ENCODE peak calls at places on chromosome 12, in eight cellular contexts. One of them, this sample, is unnamed.

GRCh38 chr12:1104088-1104800 is 113.2 kb downstream of the ERC1 start:
- DNase-seq in stimulated activated CD4-positive, alpha-beta T cell treated with anti-CD3 and anti-CD28 coated beads, Interleukin-15, amount 100 ng/mL, for 24 hours: no peak
- DNase-seq in GM10248: no peak
- DNase-seq in pulmonary artery endothelial cell: no peak
- DNase-seq in MV-4-11: no peak
- DNase-seq in cardiac muscle cell: no peak
- DNase-seq in ELR: no peak
- DNase-seq in colonic mucosa: no peak
- DNase-seq in this sample: no peak

GRCh38 chr12:105978276-105978675 is 160.5 kb downstream of the NUAK1 start:
- DNase-seq in colonic mucosa: no peak
- DNase-seq in pulmonary artery endothelial cell: no peak
- DNase-seq in cardiac muscle cell: no peak
- DNase-seq in ELR: no peak
- DNase-seq in GM10248: no peak
- DNase-seq in stimulated activated CD4-positive, alpha-beta T cell treated with anti-CD3 and anti-CD28 coated beads, Interleukin-15, amount 100 ng/mL, for 24 hours: no peak
- DNase-seq in MV-4-11: no peak
- DNase-seq in this sample: no peak

GRCh38 chr12:108374596-108375320 is 35.6 kb upstream of the CMKLR1 start:
- DNase-seq in pulmonary artery endothelial cell: no peak
- DNase-seq in MV-4-11: no peak
- DNase-seq in stimulated activated CD4-positive, alpha-beta T cell treated with anti-CD3 and anti-CD28 coated beads, Interleukin-15, amount 100 ng/mL, for 24 hours: no peak
- DNase-seq in GM10248: no peak
- DNase-seq in ELR: no peak
- DNase-seq in cardiac muscle cell: peak
- DNase-seq in colonic mucosa: no peak
- DNase-seq in this sample: no peak

GRCh38 chr12:68940731-68941130 is 7.8 kb upstream of the CPM start:
- DNase-seq in MV-4-11: no peak
- DNase-seq in stimulated activated CD4-positive, alpha-beta T cell treated with anti-CD3 and anti-CD28 coated beads, Interleukin-15, amount 100 ng/mL, for 24 hours: no peak
- DNase-seq in cardiac muscle cell: no peak
- DNase-seq in colonic mucosa: no peak
- DNase-seq in GM10248: no peak
- DNase-seq in pulmonary artery endothelial cell: no peak
- DNase-seq in ELR: no peak
- DNase-seq in this sample: no peak

GRCh38 chr12:113155060-113155459 is 5.5 kb downstream of the CFAP73 start:
- DNase-seq in pulmonary artery endothelial cell: no peak
- DNase-seq in colonic mucosa: no peak
- DNase-seq in GM10248: no peak
- DNase-seq in cardiac muscle cell: no peak
- DNase-seq in stimulated activated CD4-positive, alpha-beta T cell treated with anti-CD3 and anti-CD28 coated beads, Interleukin-15, amount 100 ng/mL, for 24 hours: no peak
- DNase-seq in MV-4-11: no peak
- DNase-seq in ELR: no peak
- DNase-seq in this sample: no peak

GRCh38 chr12:31496257-31496656 is 94.7 kb downstream of the DENND5B start:
- DNase-seq in cardiac muscle cell: no peak
- DNase-seq in ELR: peak
- DNase-seq in MV-4-11: no peak
- DNase-seq in stimulated activated CD4-positive, alpha-beta T cell treated with anti-CD3 and anti-CD28 coated beads, Interleukin-15, amount 100 ng/mL, for 24 hours: no peak
- DNase-seq in GM10248: no peak
- DNase-seq in colonic mucosa: no peak
- DNase-seq in pulmonary artery endothelial cell: no peak
- DNase-seq in this sample: no peak

GRCh38 chr12:4518106-4518728 is 20.5 kb upstream of the RAD51AP1 start:
- DNase-seq in colonic mucosa: no peak
- DNase-seq in GM10248: no peak
- DNase-seq in MV-4-11: no peak
- DNase-seq in ELR: peak
- DNase-seq in stimulated activated CD4-positive, alpha-beta T cell treated with anti-CD3 and anti-CD28 coated beads, Interleukin-15, amount 100 ng/mL, for 24 hours: no peak
- DNase-seq in cardiac muscle cell: peak
- DNase-seq in pulmonary artery endothelial cell: no peak
- DNase-seq in this sample: no peak

GRCh38 chr12:100672075-100672592 is 98.7 kb downstream of the GAS2L3 start:
- DNase-seq in cardiac muscle cell: no peak
- DNase-seq in pulmonary artery endothelial cell: no peak
- DNase-seq in GM10248: peak
- DNase-seq in ELR: peak
- DNase-seq in MV-4-11: peak
- DNase-seq in stimulated activated CD4-positive, alpha-beta T cell treated with anti-CD3 and anti-CD28 coated beads, Interleukin-15, amount 100 ng/mL, for 24 hours: peak
- DNase-seq in colonic mucosa: peak
- DNase-seq in this sample: peak

GRCh38 chr12:12929696-12930095 is 22.3 kb downstream of the GPRC5D start:
- DNase-seq in ELR: no peak
- DNase-seq in pulmonary artery endothelial cell: no peak
- DNase-seq in cardiac muscle cell: no peak
- DNase-seq in stimulated activated CD4-positive, alpha-beta T cell treated with anti-CD3 and anti-CD28 coated beads, Interleukin-15, amount 100 ng/mL, for 24 hours: no peak
- DNase-seq in GM10248: no peak
- DNase-seq in colonic mucosa: no peak
- DNase-seq in MV-4-11: no peak
- DNase-seq in this sample: no peak

GRCh38 chr12:68180792-68181744 is 21.5 kb upstream of the IFNG start:
- DNase-seq in ELR: no peak
- DNase-seq in MV-4-11: peak
- DNase-seq in cardiac muscle cell: peak
- DNase-seq in colonic mucosa: no peak
- DNase-seq in stimulated activated CD4-positive, alpha-beta T cell treated with anti-CD3 and anti-CD28 coated beads, Interleukin-15, amount 100 ng/mL, for 24 hours: peak
- DNase-seq in GM10248: no peak
- DNase-seq in pulmonary artery endothelial cell: no peak
- DNase-seq in this sample: no peak

GRCh38 chr12:49698619-49699545 is 8.3 kb downstream of the FMNL3 start:
- DNase-seq in colonic mucosa: no peak
- DNase-seq in GM10248: peak
- DNase-seq in stimulated activated CD4-positive, alpha-beta T cell treated with anti-CD3 and anti-CD28 coated beads, Interleukin-15, amount 100 ng/mL, for 24 hours: peak
- DNase-seq in pulmonary artery endothelial cell: no peak
- DNase-seq in cardiac muscle cell: peak
- DNase-seq in ELR: peak
- DNase-seq in MV-4-11: peak
- DNase-seq in this sample: peak

GRCh38 chr12:131074221-131075083 is 120.7 kb downstream of the ADGRD1 start:
- DNase-seq in GM10248: peak
- DNase-seq in pulmonary artery endothelial cell: no peak
- DNase-seq in MV-4-11: no peak
- DNase-seq in colonic mucosa: no peak
- DNase-seq in cardiac muscle cell: peak
- DNase-seq in stimulated activated CD4-positive, alpha-beta T cell treated with anti-CD3 and anti-CD28 coated beads, Interleukin-15, amount 100 ng/mL, for 24 hours: no peak
- DNase-seq in ELR: no peak
- DNase-seq in this sample: no peak

GRCh38 chr12:47021298-47021697 is 58.1 kb upstream of the PCED1B start:
- DNase-seq in ELR: peak
- DNase-seq in stimulated activated CD4-positive, alpha-beta T cell treated with anti-CD3 and anti-CD28 coated beads, Interleukin-15, amount 100 ng/mL, for 24 hours: no peak
- DNase-seq in GM10248: peak
- DNase-seq in colonic mucosa: no peak
- DNase-seq in pulmonary artery endothelial cell: peak
- DNase-seq in cardiac muscle cell: peak
- DNase-seq in MV-4-11: peak
- DNase-seq in this sample: peak

GRCh38 chr12:132222096-132222807 is 78.0 kb downstream of the NOC4L start:
- DNase-seq in cardiac muscle cell: peak
- DNase-seq in ELR: peak
- DNase-seq in stimulated activated CD4-positive, alpha-beta T cell treated with anti-CD3 and anti-CD28 coated beads, Interleukin-15, amount 100 ng/mL, for 24 hours: peak
- DNase-seq in colonic mucosa: no peak
- DNase-seq in pulmonary artery endothelial cell: no peak
- DNase-seq in GM10248: no peak
- DNase-seq in MV-4-11: peak
- DNase-seq in this sample: no peak

GRCh38 chr12:33994857-33995808 is 27.2 kb upstream of the ALG10 start:
- DNase-seq in colonic mucosa: no peak
- DNase-seq in ELR: no peak
- DNase-seq in stimulated activated CD4-positive, alpha-beta T cell treated with anti-CD3 and anti-CD28 coated beads, Interleukin-15, amount 100 ng/mL, for 24 hours: no peak
- DNase-seq in GM10248: no peak
- DNase-seq in MV-4-11: no peak
- DNase-seq in cardiac muscle cell: no peak
- DNase-seq in pulmonary artery endothelial cell: no peak
- DNase-seq in this sample: no peak

GRCh38 chr12:77010637-77011548 is 54.5 kb downstream of the E2F7 start:
- DNase-seq in pulmonary artery endothelial cell: peak
- DNase-seq in GM10248: peak
- DNase-seq in ELR: peak
- DNase-seq in colonic mucosa: peak
- DNase-seq in stimulated activated CD4-positive, alpha-beta T cell treated with anti-CD3 and anti-CD28 coated beads, Interleukin-15, amount 100 ng/mL, for 24 hours: peak
- DNase-seq in cardiac muscle cell: peak
- DNase-seq in MV-4-11: peak
- DNase-seq in this sample: peak

GRCh38 chr12:57749061-57749460 is 3.0 kb downstream of the CDK4 start:
- DNase-seq in GM10248: no peak
- DNase-seq in cardiac muscle cell: no peak
- DNase-seq in ELR: no peak
- DNase-seq in MV-4-11: no peak
- DNase-seq in stimulated activated CD4-positive, alpha-beta T cell treated with anti-CD3 and anti-CD28 coated beads, Interleukin-15, amount 100 ng/mL, for 24 hours: no peak
- DNase-seq in pulmonary artery endothelial cell: no peak
- DNase-seq in colonic mucosa: no peak
- DNase-seq in this sample: no peak

GRCh38 chr12:53325539-53326061 is 4.2 kb upstream of the AAAS start:
- DNase-seq in colonic mucosa: no peak
- DNase-seq in ELR: peak
- DNase-seq in GM10248: no peak
- DNase-seq in pulmonary artery endothelial cell: no peak
- DNase-seq in cardiac muscle cell: no peak
- DNase-seq in stimulated activated CD4-positive, alpha-beta T cell treated with anti-CD3 and anti-CD28 coated beads, Interleukin-15, amount 100 ng/mL, for 24 hours: peak
- DNase-seq in MV-4-11: no peak
- DNase-seq in this sample: no peak

GRCh38 chr12:123453165-123453564 is 4.8 kb upstream of the SNRNP35 start:
- DNase-seq in cardiac muscle cell: no peak
- DNase-seq in stimulated activated CD4-positive, alpha-beta T cell treated with anti-CD3 and anti-CD28 coated beads, Interleukin-15, amount 100 ng/mL, for 24 hours: no peak
- DNase-seq in colonic mucosa: no peak
- DNase-seq in MV-4-11: no peak
- DNase-seq in GM10248: no peak
- DNase-seq in pulmonary artery endothelial cell: no peak
- DNase-seq in ELR: no peak
- DNase-seq in this sample: no peak

GRCh38 chr12:82517027-82517426 is 158.7 kb downstream of the METTL25 start:
- DNase-seq in ELR: peak
- DNase-seq in colonic mucosa: no peak
- DNase-seq in pulmonary artery endothelial cell: no peak
- DNase-seq in stimulated activated CD4-positive, alpha-beta T cell treated with anti-CD3 and anti-CD28 coated beads, Interleukin-15, amount 100 ng/mL, for 24 hours: no peak
- DNase-seq in GM10248: peak
- DNase-seq in MV-4-11: no peak
- DNase-seq in cardiac muscle cell: peak
- DNase-seq in this sample: no peak

GRCh38 chr12:43306066-43306465 is 245.9 kb downstream of the ADAMTS20 start:
- DNase-seq in stimulated activated CD4-positive, alpha-beta T cell treated with anti-CD3 and anti-CD28 coated beads, Interleukin-15, amount 100 ng/mL, for 24 hours: no peak
- DNase-seq in cardiac muscle cell: peak
- DNase-seq in pulmonary artery endothelial cell: peak
- DNase-seq in MV-4-11: peak
- DNase-seq in ELR: peak
- DNase-seq in GM10248: no peak
- DNase-seq in colonic mucosa: no peak
- DNase-seq in this sample: no peak

GRCh38 chr12:22060261-22060660 is 14.2 kb downstream of the CMAS start:
- DNase-seq in GM10248: no peak
- DNase-seq in MV-4-11: no peak
- DNase-seq in pulmonary artery endothelial cell: no peak
- DNase-seq in stimulated activated CD4-positive, alpha-beta T cell treated with anti-CD3 and anti-CD28 coated beads, Interleukin-15, amount 100 ng/mL, for 24 hours: no peak
- DNase-seq in cardiac muscle cell: no peak
- DNase-seq in ELR: no peak
- DNase-seq in colonic mucosa: no peak
- DNase-seq in this sample: no peak

GRCh38 chr12:9868271-9868815 is 811 bp downstream of the CLEC2B start:
- DNase-seq in stimulated activated CD4-positive, alpha-beta T cell treated with anti-CD3 and anti-CD28 coated beads, Interleukin-15, amount 100 ng/mL, for 24 hours: no peak
- DNase-seq in colonic mucosa: no peak
- DNase-seq in MV-4-11: no peak
- DNase-seq in pulmonary artery endothelial cell: no peak
- DNase-seq in ELR: no peak
- DNase-seq in GM10248: no peak
- DNase-seq in cardiac muscle cell: peak
- DNase-seq in this sample: no peak

GRCh38 chr12:5022465-5023061 is 21.1 kb upstream of the KCNA5 start:
- DNase-seq in cardiac muscle cell: peak
- DNase-seq in ELR: peak
- DNase-seq in pulmonary artery endothelial cell: no peak
- DNase-seq in colonic mucosa: peak
- DNase-seq in MV-4-11: peak
- DNase-seq in stimulated activated CD4-positive, alpha-beta T cell treated with anti-CD3 and anti-CD28 coated beads, Interleukin-15, amount 100 ng/mL, for 24 hours: peak
- DNase-seq in GM10248: peak
- DNase-seq in this sample: peak

GRCh38 chr12:95473440-95473946 is 459 bp upstream of the METAP2 start:
- DNase-seq in cardiac muscle cell: peak
- DNase-seq in MV-4-11: peak
- DNase-seq in pulmonary artery endothelial cell: no peak
- DNase-seq in colonic mucosa: peak
- DNase-seq in GM10248: peak
- DNase-seq in stimulated activated CD4-positive, alpha-beta T cell treated with anti-CD3 and anti-CD28 coated beads, Interleukin-15, amount 100 ng/mL, for 24 hours: peak
- DNase-seq in ELR: peak
- DNase-seq in this sample: peak

GRCh38 chr12:65977384-65977783 is 153.1 kb downstream of the HMGA2 start:
- DNase-seq in cardiac muscle cell: peak
- DNase-seq in stimulated activated CD4-positive, alpha-beta T cell treated with anti-CD3 and anti-CD28 coated beads, Interleukin-15, amount 100 ng/mL, for 24 hours: no peak
- DNase-seq in GM10248: no peak
- DNase-seq in colonic mucosa: no peak
- DNase-seq in pulmonary artery endothelial cell: no peak
- DNase-seq in MV-4-11: no peak
- DNase-seq in ELR: peak
- DNase-seq in this sample: no peak

GRCh38 chr12:47328831-47329545 is 249.2 kb upstream of the AMIGO2 start:
- DNase-seq in cardiac muscle cell: peak
- DNase-seq in GM10248: no peak
- DNase-seq in pulmonary artery endothelial cell: no peak
- DNase-seq in stimulated activated CD4-positive, alpha-beta T cell treated with anti-CD3 and anti-CD28 coated beads, Interleukin-15, amount 100 ng/mL, for 24 hours: no peak
- DNase-seq in MV-4-11: no peak
- DNase-seq in colonic mucosa: no peak
- DNase-seq in ELR: peak
- DNase-seq in this sample: no peak

GRCh38 chr12:102950107-102950949 is 7.1 kb upstream of the ASCL1 start:
- DNase-seq in colonic mucosa: no peak
- DNase-seq in cardiac muscle cell: no peak
- DNase-seq in stimulated activated CD4-positive, alpha-beta T cell treated with anti-CD3 and anti-CD28 coated beads, Interleukin-15, amount 100 ng/mL, for 24 hours: no peak
- DNase-seq in ELR: no peak
- DNase-seq in pulmonary artery endothelial cell: no peak
- DNase-seq in MV-4-11: no peak
- DNase-seq in GM10248: peak
- DNase-seq in this sample: no peak

GRCh38 chr12:43436597-43436996 is 115.4 kb downstream of the ADAMTS20 start:
- DNase-seq in pulmonary artery endothelial cell: no peak
- DNase-seq in GM10248: no peak
- DNase-seq in colonic mucosa: no peak
- DNase-seq in stimulated activated CD4-positive, alpha-beta T cell treated with anti-CD3 and anti-CD28 coated beads, Interleukin-15, amount 100 ng/mL, for 24 hours: no peak
- DNase-seq in cardiac muscle cell: no peak
- DNase-seq in MV-4-11: no peak
- DNase-seq in ELR: no peak
- DNase-seq in this sample: no peak

GRCh38 chr12:101343893-101344292 is 63.7 kb downstream of the ARL1 start:
- DNase-seq in ELR: no peak
- DNase-seq in colonic mucosa: no peak
- DNase-seq in GM10248: no peak
- DNase-seq in cardiac muscle cell: no peak
- DNase-seq in MV-4-11: no peak
- DNase-seq in pulmonary artery endothelial cell: no peak
- DNase-seq in stimulated activated CD4-positive, alpha-beta T cell treated with anti-CD3 and anti-CD28 coated beads, Interleukin-15, amount 100 ng/mL, for 24 hours: no peak
- DNase-seq in this sample: no peak

GRCh38 chr12:106113042-106113441 is 25.7 kb downstream of the NUAK1 start:
- DNase-seq in colonic mucosa: no peak
- DNase-seq in GM10248: peak
- DNase-seq in ELR: peak
- DNase-seq in pulmonary artery endothelial cell: no peak
- DNase-seq in stimulated activated CD4-positive, alpha-beta T cell treated with anti-CD3 and anti-CD28 coated beads, Interleukin-15, amount 100 ng/mL, for 24 hours: peak
- DNase-seq in MV-4-11: peak
- DNase-seq in cardiac muscle cell: peak
- DNase-seq in this sample: no peak

GRCh38 chr12:109460538-109460937 is 16.6 kb downstream of the KCTD10 start:
- DNase-seq in pulmonary artery endothelial cell: no peak
- DNase-seq in stimulated activated CD4-positive, alpha-beta T cell treated with anti-CD3 and anti-CD28 coated beads, Interleukin-15, amount 100 ng/mL, for 24 hours: no peak
- DNase-seq in cardiac muscle cell: no peak
- DNase-seq in colonic mucosa: no peak
- DNase-seq in ELR: no peak
- DNase-seq in GM10248: no peak
- DNase-seq in MV-4-11: no peak
- DNase-seq in this sample: no peak

GRCh38 chr12:4526923-4527546 is 11.7 kb upstream of the RAD51AP1 start:
- DNase-seq in GM10248: no peak
- DNase-seq in MV-4-11: peak
- DNase-seq in ELR: peak
- DNase-seq in stimulated activated CD4-positive, alpha-beta T cell treated with anti-CD3 and anti-CD28 coated beads, Interleukin-15, amount 100 ng/mL, for 24 hours: no peak
- DNase-seq in pulmonary artery endothelial cell: no peak
- DNase-seq in cardiac muscle cell: peak
- DNase-seq in colonic mucosa: no peak
- DNase-seq in this sample: no peak

GRCh38 chr12:66352899-66353298 is 50.6 kb downstream of the HELB start:
- DNase-seq in GM10248: no peak
- DNase-seq in cardiac muscle cell: no peak
- DNase-seq in MV-4-11: no peak
- DNase-seq in pulmonary artery endothelial cell: no peak
- DNase-seq in colonic mucosa: no peak
- DNase-seq in stimulated activated CD4-positive, alpha-beta T cell treated with anti-CD3 and anti-CD28 coated beads, Interleukin-15, amount 100 ng/mL, for 24 hours: no peak
- DNase-seq in ELR: no peak
- DNase-seq in this sample: no peak